ENCODE peak calls at places on chromosome 10, in ten cellular contexts. P is A549; T is coronary artery; H is effector memory CD4-positive, alpha-beta T cell; R is fibroblast of lung; I is epithelial cell of esophagus; G is PC-3; F is dorsolateral prefrontal cortex; Y is pancreas; X is HAP-1. L is an unnamed sample.

GRCh38 chr10:104307576-104308438 is 30.5 kb downstream of the ITPRIP start:
- DNase-seq in H (no peak), F (no peak), Y (no peak), T (no peak), I (no peak), P (no peak), X (no peak), G (no peak), R (peak; percentile 62), L (no peak)

GRCh38 chr10:110802551-110803238 is 69.0 kb upstream of the PDCD4 start:
- DNase-seq in Y (peak; percentile 77), T (no peak), F (no peak), H (peak; percentile 19), I (peak; percentile 75), P (no peak), G (no peak), R (peak; percentile 95), X (no peak), L (no peak)

GRCh38 chr10:10259013-10259412 is 758.7 kb upstream of the CELF2 start:
- DNase-seq in X (no peak), I (no peak), R (no peak), F (no peak), P (no peak), Y (no peak), G (no peak), T (no peak), H (no peak), L (no peak)

GRCh38 chr10:66996996-66997395 is 71.2 kb downstream of the LRRTM3 start:
- DNase-seq in X (no peak), P (no peak), R (no peak), H (no peak), Y (no peak), T (no peak), I (no peak), G (peak; percentile 96), F (no peak), L (no peak)

GRCh38 chr10:45004661-45005060 is 3.9 kb downstream of the ZNF22 start:
- DNase-seq in F (no peak), H (no peak), X (no peak), R (no peak), Y (no peak), P (no peak), I (no peak), G (no peak), T (no peak), L (no peak)

GRCh38 chr10:32072025-32072787 is 16.0 kb upstream of the KIF5B start:
- DNase-seq in G (no peak), H (no peak), X (no peak), P (no peak), T (no peak), Y (no peak), F (no peak), I (no peak), R (no peak), L (no peak)

GRCh38 chr10:68586622-68587325 is 26.6 kb downstream of the TET1 start:
- DNase-seq in H (no peak), Y (no peak), F (no peak), R (no peak), X (no peak), T (no peak), G (no peak), P (no peak), I (no peak), L (no peak)

GRCh38 chr10:11006428-11006825 is 11.2 kb upstream of the CELF2 start:
- DNase-seq in H (no peak), G (no peak), F (no peak), Y (no peak), T (no peak), X (no peak), R (no peak), I (no peak), P (no peak), L (no peak)

GRCh38 chr10:14405076-14406065 is 74.6 kb upstream of the FRMD4A start:
- DNase-seq in P (peak; percentile 24), T (no peak), Y (no peak), G (no peak), I (peak; percentile 70), H (no peak), R (peak; percentile 99), X (no peak), F (no peak), L (no peak)

GRCh38 chr10:67665491-67665890 is 30.5 kb downstream of the CTNNA3 start:
- DNase-seq in Y (no peak), R (no peak), G (peak; percentile 87), F (peak; percentile 40), T (no peak), P (peak; percentile 54), H (no peak), X (no peak), I (peak; percentile 11), L (no peak)

GRCh38 chr10:45302573-45302972 is 12.8 kb downstream of the OR13A1 start:
- DNase-seq in F (no peak), X (no peak), Y (no peak), H (no peak), P (no peak), T (no peak), I (no peak), R (no peak), G (peak; percentile 15), L (no peak)

GRCh38 chr10:34727595-34728033 is 87.5 kb downstream of the PARD3 start:
- DNase-seq in T (no peak), Y (peak; percentile 50), P (no peak), I (peak; percentile 62), X (no peak), F (no peak), G (no peak), H (no peak), R (no peak), L (peak; percentile 86)

DNA sequence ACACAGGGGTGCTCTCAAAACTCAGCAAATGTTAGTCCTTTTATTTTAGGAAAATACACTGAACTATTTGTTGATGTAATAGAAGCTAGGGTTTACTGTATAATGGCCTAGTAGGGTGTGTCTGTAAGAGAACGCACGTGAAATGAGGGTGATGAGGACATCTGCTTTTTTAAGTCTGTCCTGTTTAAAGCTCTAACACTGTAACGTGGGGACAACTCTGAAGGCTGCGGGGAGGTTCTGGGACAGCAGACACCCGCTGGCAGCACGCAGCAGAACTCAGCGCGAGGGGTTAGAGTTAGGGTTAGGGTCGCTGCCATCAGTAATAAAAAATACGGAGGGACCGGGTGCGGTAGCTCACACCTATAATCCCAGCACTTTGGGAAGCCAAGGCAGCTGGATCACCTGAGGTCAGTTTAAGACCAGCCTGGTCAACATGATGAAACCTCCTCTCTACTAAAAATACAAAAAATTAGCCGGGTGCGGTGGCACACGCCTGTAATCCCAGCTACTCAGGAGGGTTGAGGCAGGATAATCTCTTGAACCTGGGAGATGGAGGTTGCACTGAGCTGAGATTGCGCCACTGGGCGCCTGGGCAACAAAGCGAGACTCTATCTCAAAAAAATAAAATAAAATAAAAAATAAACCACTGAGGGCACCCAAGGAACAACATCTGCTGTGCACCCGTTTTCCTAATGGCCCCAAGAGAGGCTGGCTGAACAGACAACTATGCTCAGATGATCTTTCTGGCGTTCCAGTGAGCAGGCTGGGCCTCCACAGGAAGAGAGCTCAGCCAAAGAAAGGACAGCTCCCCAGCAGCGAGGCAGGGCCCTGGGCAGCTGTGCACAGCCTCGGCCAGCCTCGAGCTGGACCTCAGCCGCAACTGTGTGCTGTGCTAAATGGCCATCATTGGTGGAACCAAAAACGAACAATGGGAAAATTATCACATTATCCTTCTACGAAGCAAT is 97.8 kb downstream of the CTBP2 start:
- DNase-seq in R (no peak), X (no peak), Y (no peak), F (peak; percentile 46), I (no peak), G (no peak), T (no peak), P (no peak), H (no peak), L (no peak)
- H3K4me3 ChIP-seq in R (no peak overlapping the region), X (no peak overlapping the region), Y (no peak overlapping the region), F (no peak overlapping the region), I (no peak overlapping the region), G (no peak overlapping the region), T (no peak overlapping the region), P (no peak overlapping the region), H (no peak overlapping the region), L (no peak overlapping the region)

DNA sequence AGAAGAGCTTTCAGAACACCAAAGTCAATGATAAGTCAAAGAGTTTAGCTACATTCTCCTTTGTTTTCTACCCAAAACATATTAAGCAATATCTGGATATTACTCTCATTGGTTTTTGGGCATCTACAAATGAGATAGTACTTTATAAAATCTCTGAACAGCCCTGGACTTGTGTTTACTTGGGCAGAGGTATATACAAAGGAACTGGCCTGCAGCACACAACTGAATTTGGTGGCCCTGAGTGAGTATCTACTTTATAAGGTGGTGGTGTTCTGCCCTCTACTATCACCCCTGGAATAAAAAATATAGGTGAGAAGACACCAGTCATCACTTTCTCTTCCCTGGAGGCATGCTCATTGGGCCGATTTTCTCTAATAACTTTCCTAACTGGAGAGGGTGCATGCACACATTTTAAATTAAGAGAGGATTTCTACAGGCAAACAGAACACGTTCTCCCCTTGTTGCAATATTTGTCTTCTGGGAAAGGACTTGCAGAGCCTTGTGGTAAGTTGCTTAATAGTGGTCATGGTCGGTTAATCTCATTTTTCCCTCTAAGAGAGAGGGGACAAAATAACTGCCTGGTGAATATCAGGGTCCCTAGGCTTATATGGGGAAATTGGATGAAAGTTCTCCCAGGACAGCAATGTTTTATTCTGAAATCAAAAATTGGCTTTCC is 41.1 kb downstream of the OTUD1 start:
- DNase-seq in T (no peak), Y (no peak), X (no peak), F (no peak), H (no peak), I (no peak), P (no peak), G (no peak), R (no peak), L (no peak)
- H3K4me3 ChIP-seq in T (no peak overlapping the region), Y (no peak overlapping the region), X (no peak overlapping the region), F (no peak overlapping the region), H (no peak overlapping the region), I (no peak overlapping the region), P (no peak overlapping the region), G (no peak overlapping the region), R (no peak overlapping the region), L (no peak overlapping the region)

GRCh38 chr10:77531441-77532001 is 106.1 kb downstream of the KCNMA1 start:
- DNase-seq in G (peak; percentile 99), I (peak; percentile 86), F (no peak), X (no peak), Y (no peak), T (peak; percentile 87), H (no peak), P (peak; percentile 82), R (peak; percentile 88), L (no peak)
- H3K4me3 ChIP-seq in G (peak overlapping the region; percentile 36), I (no peak overlapping the region), F (no peak overlapping the region), X (no peak overlapping the region), Y (no peak overlapping the region), T (peak overlapping the region; percentile 55), H (no peak overlapping the region), P (no peak overlapping the region), R (no peak overlapping the region), L (no peak overlapping the region)

GRCh38 chr10:102505462-102506115 is 1.8 kb downstream of the SUFU start:
- DNase-seq in T (peak; percentile 79), R (no peak), G (no peak), F (no peak), X (no peak), I (no peak), H (no peak), Y (no peak), P (no peak), L (no peak)
- H3K4me3 ChIP-seq in T (peak overlapping the region; percentile 89), R (peak overlapping the region; percentile 87), G (peak overlapping the region; percentile 92), F (peak overlapping the region; percentile 95), X (no peak overlapping the region), I (no peak overlapping the region), H (no peak overlapping the region), Y (no peak overlapping the region), P (no peak overlapping the region), L (no peak overlapping the region)

L was measured in Caco-2.